ENCODE peak calls at places on chromosomes 2 and 18, in six cellular contexts. C is NCI-H510A treated with DMSO at 0.1 percent for 48 hours, J is occipital lobe, T is astrocyte of the spinal cord, A is ELR, D is HS-27A. I is an unnamed sample.

GRCh38 chr2:172791953-172792352 is 56.3 kb downstream of the RAPGEF4 start:
- DNase-seq in T (no peak), A (no peak), D (no peak), J (no peak), C (no peak), I (no peak)

GRCh38 chr2:38375711-38376345 is 1.2 kb downstream of the ATL2 start:
- DNase-seq in C (no peak), A (peak), T (no peak), J (no peak), D (no peak), I (no peak)

GRCh38 chr2:72895154-72895553 is 7.9 kb downstream of the SPR start:
- DNase-seq in D (no peak), A (no peak), T (no peak), C (no peak), J (no peak), I (no peak)

GRCh38 chr2:207157727-207158126 is 8.0 kb downstream of the KLF7 start:
- DNase-seq in T (no peak), C (no peak), J (no peak), D (no peak), A (no peak), I (no peak)

GRCh38 chr2:213166109-213166508 is 14.7 kb upstream of the IKZF2 start:
- DNase-seq in T (no peak), J (no peak), C (no peak), A (no peak), D (no peak), I (no peak)

GRCh38 chr18:10785798-10786197 is 260.0 kb downstream of the NAPG start:
- DNase-seq in D (no peak), C (no peak), T (no peak), A (no peak), J (no peak), I (no peak)

GRCh38 chr2:173354073-173354600 is 535 bp upstream of the CDCA7 start:
- DNase-seq in J (no peak), A (peak), D (no peak), C (peak), T (no peak), I (peak)

GRCh38 chr2:150535176-150535575 is 47.7 kb upstream of the RND3 start:
- DNase-seq in T (no peak), C (no peak), J (no peak), A (peak), D (no peak), I (no peak)

GRCh38 chr2:174699993-174700766 is 64.1 kb downstream of the CHRNA1 start:
- DNase-seq in A (peak), T (peak), D (no peak), J (no peak), C (peak), I (peak)

GRCh38 chr2:159211447-159212396 is 74.8 kb downstream of the WDSUB1 start:
- DNase-seq in D (no peak), J (no peak), T (peak), C (no peak), A (no peak), I (no peak)

GRCh38 chr18:10378688-10379465 is 75.6 kb upstream of the APCDD1 start:
- DNase-seq in J (no peak), T (no peak), C (no peak), D (peak), A (peak), I (peak)

GRCh38 chr2:239263937-239264837 is 136.6 kb downstream of the HDAC4 start:
- DNase-seq in D (no peak), T (peak), J (no peak), C (no peak), A (no peak), I (no peak)

GRCh38 chr2:214781226-214781625 is 28.3 kb downstream of the BARD1 start:
- DNase-seq in T (no peak), A (no peak), D (no peak), J (no peak), C (no peak), I (no peak)

GRCh38 chr2:159098815-159099455 is 130.5 kb downstream of the TANC1 start:
- DNase-seq in C (no peak), D (no peak), J (no peak), A (peak), T (no peak), I (no peak)

GRCh38 chr2:125086313-125087184 is 1061.5 kb downstream of the CNTNAP5 start:
- DNase-seq in T (no peak), D (no peak), J (no peak), A (no peak), C (peak), I (no peak)

GRCh38 chr2:9806656-9807055 is 36.6 kb upstream of the TAF1B start:
- DNase-seq in D (no peak), A (no peak), J (no peak), C (no peak), T (no peak), I (no peak)

GRCh38 chr2:40251146-40251545 is 200.7 kb downstream of the SLC8A1 start:
- DNase-seq in A (peak), C (peak), J (no peak), T (peak), D (no peak), I (no peak)

GRCh38 chr2:139544452-139544851 is 764.3 kb upstream of the NXPH2 start:
- DNase-seq in J (no peak), D (no peak), C (no peak), T (no peak), A (no peak), I (no peak)

GRCh38 chr2:64024259-64024949 is 5.2 kb upstream of the VPS54 start:
- DNase-seq in A (no peak), C (no peak), J (no peak), D (no peak), T (no peak), I (no peak)

GRCh38 chr2:224520064-224520463 is 65.1 kb downstream of the CUL3 start:
- DNase-seq in J (no peak), A (peak), C (no peak), D (no peak), T (peak), I (peak)

GRCh38 chr2:85699325-85699724 is 5.2 kb downstream of the GNLY start:
- DNase-seq in A (no peak), D (no peak), C (no peak), T (no peak), J (no peak), I (no peak)

I was measured in AG20443.